ENCODE peak calls at places on chromosomes 11 and 22, in nine cellular contexts. One of them, this sample, is unnamed.
A peak's percentile ranks its signal among the peaks of the same experiment; 100 is the strongest.

GRCh38 chr11:36478700-36479329 is 31.3 kb downstream of the TRAF6 start:
- DNase-seq in CD8-positive, alpha-beta T cell: peak; percentile 24
- DNase-seq in activated B cell treated with CpG ODN at 0.5 μM for 24 hours: no peak
- DNase-seq in Calu3: peak; percentile 46
- DNase-seq in Peyer's patch: no peak
- DNase-seq in AG09319: no peak
- DNase-seq in fibroblast of lung: peak; percentile 43
- DNase-seq in heart left ventricle: no peak
- DNase-seq in coronary artery: no peak
- DNase-seq in this sample: no peak

GRCh38 chr11:28606930-28607329 is 498.7 kb downstream of the METTL15 start:
- DNase-seq in fibroblast of lung: peak; percentile 11
- DNase-seq in CD8-positive, alpha-beta T cell: no peak
- DNase-seq in activated B cell treated with CpG ODN at 0.5 μM for 24 hours: no peak
- DNase-seq in coronary artery: no peak
- DNase-seq in heart left ventricle: no peak
- DNase-seq in AG09319: no peak
- DNase-seq in Calu3: no peak
- DNase-seq in Peyer's patch: no peak
- DNase-seq in this sample: no peak

GRCh38 chr11:73249304-73249703 is 22.8 kb upstream of the P2RY6 start:
- DNase-seq in coronary artery: no peak
- DNase-seq in Calu3: no peak
- DNase-seq in fibroblast of lung: peak; percentile 85
- DNase-seq in CD8-positive, alpha-beta T cell: no peak
- DNase-seq in Peyer's patch: no peak
- DNase-seq in heart left ventricle: no peak
- DNase-seq in AG09319: no peak
- DNase-seq in activated B cell treated with CpG ODN at 0.5 μM for 24 hours: no peak
- DNase-seq in this sample: no peak

GRCh38 chr22:47053865-47054185 is 291.4 kb downstream of the TBC1D22A start:
- DNase-seq in AG09319: no peak
- DNase-seq in fibroblast of lung: peak; percentile 78
- DNase-seq in Peyer's patch: peak; percentile 19
- DNase-seq in Calu3: no peak
- DNase-seq in activated B cell treated with CpG ODN at 0.5 μM for 24 hours: no peak
- DNase-seq in coronary artery: no peak
- DNase-seq in heart left ventricle: no peak
- DNase-seq in CD8-positive, alpha-beta T cell: no peak
- DNase-seq in this sample: no peak

GRCh38 chr11:88474655-88475054 is 137.1 kb upstream of the CTSC start:
- DNase-seq in fibroblast of lung: no peak
- DNase-seq in AG09319: no peak
- DNase-seq in heart left ventricle: no peak
- DNase-seq in Calu3: no peak
- DNase-seq in Peyer's patch: no peak
- DNase-seq in activated B cell treated with CpG ODN at 0.5 μM for 24 hours: no peak
- DNase-seq in CD8-positive, alpha-beta T cell: no peak
- DNase-seq in coronary artery: no peak
- DNase-seq in this sample: no peak

GRCh38 chr11:115504279-115505158 is at the start of gene CADM1:
- DNase-seq in heart left ventricle: peak; percentile 96
- DNase-seq in fibroblast of lung: peak; percentile 95
- DNase-seq in coronary artery: peak; percentile 91
- DNase-seq in activated B cell treated with CpG ODN at 0.5 μM for 24 hours: no peak
- DNase-seq in Peyer's patch: peak; percentile 91
- DNase-seq in Calu3: peak; percentile 6
- DNase-seq in CD8-positive, alpha-beta T cell: peak; percentile 78
- DNase-seq in AG09319: peak; percentile 14
- DNase-seq in this sample: peak; percentile 95

GRCh38 chr11:96049426-96049825 is 125.5 kb upstream of the MTMR2 start:
- DNase-seq in Peyer's patch: no peak
- DNase-seq in activated B cell treated with CpG ODN at 0.5 μM for 24 hours: no peak
- DNase-seq in coronary artery: no peak
- DNase-seq in AG09319: no peak
- DNase-seq in Calu3: no peak
- DNase-seq in CD8-positive, alpha-beta T cell: no peak
- DNase-seq in heart left ventricle: no peak
- DNase-seq in fibroblast of lung: peak; percentile 67
- DNase-seq in this sample: no peak

GRCh38 chr22:46070722-46071450 is 79.4 kb upstream of the PPARA start:
- DNase-seq in Calu3: peak; percentile 85
- DNase-seq in Peyer's patch: peak; percentile 82
- DNase-seq in fibroblast of lung: peak; percentile 64
- DNase-seq in heart left ventricle: peak; percentile 76
- DNase-seq in coronary artery: peak; percentile 75
- DNase-seq in activated B cell treated with CpG ODN at 0.5 μM for 24 hours: peak; percentile 58
- DNase-seq in CD8-positive, alpha-beta T cell: peak; percentile 22
- DNase-seq in AG09319: no peak
- DNase-seq in this sample: no peak

GRCh38 chr22:24517446-24517845 is 22.3 kb downstream of the UPB1 start:
- DNase-seq in heart left ventricle: no peak
- DNase-seq in fibroblast of lung: no peak
- DNase-seq in Peyer's patch: no peak
- DNase-seq in coronary artery: no peak
- DNase-seq in CD8-positive, alpha-beta T cell: no peak
- DNase-seq in Calu3: no peak
- DNase-seq in activated B cell treated with CpG ODN at 0.5 μM for 24 hours: no peak
- DNase-seq in AG09319: no peak
- DNase-seq in this sample: no peak

GRCh38 chr11:44943696-44944095 is 7.0 kb downstream of the TP53I11 start:
- DNase-seq in heart left ventricle: no peak
- DNase-seq in Calu3: no peak
- DNase-seq in fibroblast of lung: no peak
- DNase-seq in coronary artery: no peak
- DNase-seq in AG09319: no peak
- DNase-seq in activated B cell treated with CpG ODN at 0.5 μM for 24 hours: no peak
- DNase-seq in Peyer's patch: no peak
- DNase-seq in CD8-positive, alpha-beta T cell: no peak
- DNase-seq in this sample: no peak

GRCh38 chr11:74504100-74504691 is 10.7 kb upstream of the LIPT2 start:
- DNase-seq in activated B cell treated with CpG ODN at 0.5 μM for 24 hours: no peak
- DNase-seq in Peyer's patch: no peak
- DNase-seq in heart left ventricle: no peak
- DNase-seq in coronary artery: no peak
- DNase-seq in Calu3: no peak
- DNase-seq in AG09319: no peak
- DNase-seq in CD8-positive, alpha-beta T cell: no peak
- DNase-seq in fibroblast of lung: no peak
- DNase-seq in this sample: no peak

DNA sequence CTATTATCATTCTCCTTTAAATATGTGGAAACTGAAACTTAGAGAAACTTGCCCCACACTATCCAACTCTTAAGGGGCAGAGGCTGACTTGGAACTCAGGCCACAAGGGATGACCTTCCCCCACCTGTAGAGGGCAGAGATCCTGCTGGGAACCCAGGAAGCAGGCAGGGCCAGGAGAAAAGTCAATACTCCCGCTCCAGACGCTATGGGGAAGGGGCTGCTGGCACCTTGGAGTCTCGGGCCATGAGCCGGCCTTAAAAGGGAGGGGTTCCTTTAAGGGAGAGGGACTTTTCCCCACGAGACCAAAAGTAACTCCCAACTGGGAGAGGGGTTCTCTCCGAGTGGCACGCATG is 620 bp upstream of the ANO5 start:
- DNase-seq in Calu3: peak; percentile 38
- DNase-seq in coronary artery: no peak
- DNase-seq in heart left ventricle: peak; percentile 28
- DNase-seq in activated B cell treated with CpG ODN at 0.5 μM for 24 hours: no peak
- DNase-seq in Peyer's patch: peak; percentile 57
- DNase-seq in CD8-positive, alpha-beta T cell: no peak
- DNase-seq in fibroblast of lung: peak; percentile 0
- DNase-seq in AG09319: no peak
- DNase-seq in this sample: peak; percentile 6
- TF ChIP-seq CTCF in Calu3: no peak
- TF ChIP-seq CTCF in coronary artery: no peak
- TF ChIP-seq CTCF in heart left ventricle: no peak
- TF ChIP-seq CTCF in activated B cell treated with CpG ODN at 0.5 μM for 24 hours: no peak
- TF ChIP-seq CTCF in Peyer's patch: no peak
- TF ChIP-seq CTCF in CD8-positive, alpha-beta T cell: no peak
- TF ChIP-seq CTCF in fibroblast of lung: no peak
- TF ChIP-seq CTCF in AG09319: no peak
- TF ChIP-seq CTCF in this sample: no peak

GRCh38 chr11:10566257-10566956 is 2.1 kb downstream of the LYVE1 start:
- DNase-seq in coronary artery: no peak
- DNase-seq in Peyer's patch: no peak
- DNase-seq in AG09319: no peak
- DNase-seq in activated B cell treated with CpG ODN at 0.5 μM for 24 hours: no peak
- DNase-seq in CD8-positive, alpha-beta T cell: no peak
- DNase-seq in Calu3: no peak
- DNase-seq in fibroblast of lung: no peak
- DNase-seq in heart left ventricle: no peak
- DNase-seq in this sample: no peak

GRCh38 chr11:10564030-10564429 is 4.4 kb downstream of the LYVE1 start:
- DNase-seq in CD8-positive, alpha-beta T cell: no peak
- DNase-seq in heart left ventricle: no peak
- DNase-seq in coronary artery: no peak
- DNase-seq in Calu3: no peak
- DNase-seq in fibroblast of lung: no peak
- DNase-seq in activated B cell treated with CpG ODN at 0.5 μM for 24 hours: no peak
- DNase-seq in AG09319: no peak
- DNase-seq in Peyer's patch: no peak
- DNase-seq in this sample: no peak

GRCh38 chr11:10567466-10567865 is 999 bp downstream of the LYVE1 start:
- DNase-seq in heart left ventricle: no peak
- DNase-seq in fibroblast of lung: no peak
- DNase-seq in Peyer's patch: no peak
- DNase-seq in activated B cell treated with CpG ODN at 0.5 μM for 24 hours: no peak
- DNase-seq in CD8-positive, alpha-beta T cell: no peak
- DNase-seq in coronary artery: no peak
- DNase-seq in AG09319: no peak
- DNase-seq in Calu3: no peak
- DNase-seq in this sample: no peak

GRCh38 chr11:10565493-10565892 is 3.0 kb downstream of the LYVE1 start:
- DNase-seq in Peyer's patch: no peak
- DNase-seq in heart left ventricle: no peak
- DNase-seq in fibroblast of lung: no peak
- DNase-seq in CD8-positive, alpha-beta T cell: no peak
- DNase-seq in AG09319: no peak
- DNase-seq in Calu3: no peak
- DNase-seq in coronary artery: no peak
- DNase-seq in activated B cell treated with CpG ODN at 0.5 μM for 24 hours: no peak
- DNase-seq in this sample: no peak

GRCh38 chr11:10564692-10565318 is 3.7 kb downstream of the LYVE1 start:
- DNase-seq in coronary artery: no peak
- DNase-seq in activated B cell treated with CpG ODN at 0.5 μM for 24 hours: no peak
- DNase-seq in Calu3: no peak
- DNase-seq in AG09319: no peak
- DNase-seq in fibroblast of lung: no peak
- DNase-seq in CD8-positive, alpha-beta T cell: no peak
- DNase-seq in heart left ventricle: no peak
- DNase-seq in Peyer's patch: no peak
- DNase-seq in this sample: no peak
- TF ChIP-seq CTCF in coronary artery: peak; percentile 52
- TF ChIP-seq CTCF in activated B cell treated with CpG ODN at 0.5 μM for 24 hours: no peak
- TF ChIP-seq CTCF in Calu3: no peak
- TF ChIP-seq CTCF in AG09319: peak; percentile 55
- TF ChIP-seq CTCF in fibroblast of lung: peak; percentile 49
- TF ChIP-seq CTCF in CD8-positive, alpha-beta T cell: no peak
- TF ChIP-seq CTCF in heart left ventricle: peak; percentile 32
- TF ChIP-seq CTCF in Peyer's patch: peak; percentile 18
- TF ChIP-seq CTCF in this sample: no peak

DNA sequence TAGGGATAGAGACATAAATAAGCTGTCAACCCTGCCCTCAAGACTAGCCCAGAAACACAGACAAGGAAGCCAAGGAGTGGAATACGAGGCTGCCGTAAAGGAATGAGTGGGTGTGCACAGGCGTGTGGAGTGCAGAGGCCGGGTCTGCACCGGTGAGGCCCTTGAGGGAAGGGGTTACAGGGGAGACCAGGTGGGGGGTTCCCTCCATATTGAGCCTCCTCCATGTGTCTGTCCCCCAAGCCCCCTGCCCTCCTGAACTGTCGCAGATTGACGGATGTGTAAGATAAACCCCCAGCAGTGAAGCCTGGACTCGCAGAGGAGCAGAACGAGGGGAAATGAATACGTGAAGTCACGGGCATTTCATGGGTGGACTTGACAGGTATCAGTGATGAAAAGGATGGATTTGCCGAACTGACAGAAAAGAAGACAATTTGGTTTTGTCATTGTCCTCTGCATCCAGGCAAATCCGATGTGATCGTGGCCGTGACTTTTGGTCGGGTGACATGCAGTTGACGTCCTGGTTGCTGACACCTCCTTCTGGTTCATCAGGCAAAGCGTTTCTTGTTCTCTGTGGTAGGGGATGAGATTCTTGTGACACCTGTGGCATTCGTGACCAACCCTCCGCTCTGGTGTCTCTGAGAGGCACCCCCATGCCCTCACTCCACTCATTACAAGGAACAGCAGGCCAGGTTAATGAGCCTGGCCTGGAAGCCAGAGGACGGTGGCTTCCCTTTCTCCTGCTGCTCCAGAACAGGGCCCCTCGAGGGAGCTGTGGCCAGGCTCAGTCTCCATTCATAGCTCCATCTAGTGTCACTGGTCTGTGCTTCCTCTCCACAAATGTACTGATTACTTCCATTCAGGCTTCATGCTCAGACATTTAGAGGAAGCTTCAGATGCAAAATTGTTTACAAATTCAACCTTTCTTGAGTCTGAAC is 223.1 kb upstream of the B3GAT1 start:
- DNase-seq in Calu3: no peak
- DNase-seq in CD8-positive, alpha-beta T cell: peak; percentile 8
- DNase-seq in fibroblast of lung: no peak
- DNase-seq in Peyer's patch: peak; percentile 24
- DNase-seq in heart left ventricle: no peak
- DNase-seq in AG09319: no peak
- DNase-seq in coronary artery: peak; percentile 62
- DNase-seq in activated B cell treated with CpG ODN at 0.5 μM for 24 hours: no peak
- DNase-seq in this sample: no peak
- TF ChIP-seq CTCF in Calu3: no peak
- TF ChIP-seq CTCF in CD8-positive, alpha-beta T cell: no peak
- TF ChIP-seq CTCF in fibroblast of lung: no peak
- TF ChIP-seq CTCF in Peyer's patch: no peak
- TF ChIP-seq CTCF in heart left ventricle: no peak
- TF ChIP-seq CTCF in AG09319: no peak
- TF ChIP-seq CTCF in coronary artery: no peak
- TF ChIP-seq CTCF in activated B cell treated with CpG ODN at 0.5 μM for 24 hours: no peak
- TF ChIP-seq CTCF in this sample: no peak

DNA sequence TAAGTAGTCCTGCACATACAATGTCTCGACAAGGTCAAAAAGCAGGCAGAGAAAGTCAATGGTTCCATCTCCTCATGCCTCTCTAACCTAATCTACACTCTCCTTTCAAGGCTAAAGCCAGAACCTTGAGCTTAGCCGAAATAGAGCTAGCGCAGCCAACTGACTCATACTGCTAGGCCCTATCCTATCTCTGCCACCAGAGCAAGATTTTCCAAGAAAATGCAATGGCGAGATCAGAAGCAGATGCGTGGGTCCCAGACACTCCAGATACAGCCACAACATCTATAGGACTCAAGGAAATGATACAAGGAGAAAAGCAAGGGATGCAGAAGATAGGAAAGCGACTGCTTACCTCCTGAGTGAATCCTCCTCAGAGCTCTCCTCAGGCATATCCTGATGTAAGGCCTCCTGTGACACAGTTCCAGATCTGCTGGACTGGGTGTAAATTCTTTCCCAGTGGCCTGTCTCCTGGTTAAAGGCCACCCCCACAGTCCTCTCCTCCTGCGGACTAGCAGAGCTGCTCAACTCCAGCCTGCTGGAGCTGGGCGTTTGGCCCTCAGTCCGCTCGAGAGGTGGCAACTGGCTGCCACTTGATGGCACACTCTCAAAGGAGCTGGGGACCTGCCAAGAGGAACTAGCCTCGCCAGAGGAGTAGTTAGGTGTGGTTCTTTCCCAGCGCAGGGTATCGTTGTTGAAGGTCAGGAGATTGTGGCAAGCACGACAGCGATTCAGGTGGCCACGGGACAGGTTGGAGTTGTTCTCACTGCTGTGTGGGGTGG is 52.0 kb downstream of the AMBRA1 start:
- DNase-seq in CD8-positive, alpha-beta T cell: no peak
- DNase-seq in coronary artery: no peak
- DNase-seq in Peyer's patch: peak; percentile 84
- DNase-seq in activated B cell treated with CpG ODN at 0.5 μM for 24 hours: no peak
- DNase-seq in Calu3: peak; percentile 75
- DNase-seq in AG09319: no peak
- DNase-seq in heart left ventricle: peak; percentile 58
- DNase-seq in fibroblast of lung: no peak
- DNase-seq in this sample: peak; percentile 83
- TF ChIP-seq CTCF in CD8-positive, alpha-beta T cell: no peak
- TF ChIP-seq CTCF in coronary artery: no peak
- TF ChIP-seq CTCF in Peyer's patch: no peak
- TF ChIP-seq CTCF in activated B cell treated with CpG ODN at 0.5 μM for 24 hours: no peak
- TF ChIP-seq CTCF in Calu3: no peak
- TF ChIP-seq CTCF in AG09319: no peak
- TF ChIP-seq CTCF in heart left ventricle: no peak
- TF ChIP-seq CTCF in fibroblast of lung: no peak
- TF ChIP-seq CTCF in this sample: peak; percentile 29